ENCODE peak calls at places on chromosome 7, in seven cellular contexts. E is activated naive CD8-positive, alpha-beta T cell treated with anti-CD3 and anti-CD28 coated beads, Interleukin-2, amount 50 U/mL, for 24 hours; C is T-helper 17 cell; U is T-helper 2 cell; I is activated T-helper 1 cell treated with anti-CD3 and anti-CD28 coated beads, Interleukin-2, amount 50 U/mL, for 16 hours; W is GM23248; J is A172. Y is an unnamed sample.

GRCh38 chr7:34104992-34105391 is 199.7 kb downstream of the BMPER start:
- DNase-seq in E (no peak), C (no peak), U (no peak), I (no peak), W (peak), J (no peak), Y (peak)

GRCh38 chr7:130719550-130719949 is 14.5 kb downstream of the KLF14 start:
- DNase-seq in E (no peak), C (no peak), U (no peak), I (no peak), W (no peak), J (peak), Y (no peak)

GRCh38 chr7:22572937-22573336 is 72.9 kb upstream of the STEAP1B start:
- DNase-seq in E (no peak), C (no peak), U (no peak), I (no peak), W (peak), J (peak), Y (peak)

GRCh38 chr7:129825005-129825553 is 127.7 kb downstream of the UBE2H start:
- DNase-seq in E (peak), C (peak), U (no peak), I (peak), W (peak), J (peak), Y (peak)

GRCh38 chr7:30157217-30157616 is 22.4 kb downstream of the MTURN start:
- DNase-seq in E (peak), C (no peak), U (no peak), I (no peak), W (no peak), J (no peak), Y (no peak)

GRCh38 chr7:103148131-103148993 is 537 bp downstream of the NAPEPLD start:
- DNase-seq in E (no peak), C (no peak), U (no peak), I (no peak), W (peak), J (no peak), Y (no peak)

GRCh38 chr7:44098092-44099068 is 5.8 kb upstream of the AEBP1 start:
- DNase-seq in E (no peak), C (no peak), U (no peak), I (no peak), W (no peak), J (no peak), Y (no peak)

GRCh38 chr7:96236198-96237039 is 85.5 kb downstream of the SLC25A13 start:
- DNase-seq in E (peak), C (no peak), U (no peak), I (no peak), W (peak), J (peak), Y (peak)

GRCh38 chr7:10022957-10023356 is 950.7 kb upstream of the PHF14 start:
- DNase-seq in E (no peak), C (no peak), U (no peak), I (no peak), W (peak), J (peak), Y (no peak)

GRCh38 chr7:150990416-150991186 is at the start of gene NOS3:
- DNase-seq in E (no peak), C (no peak), U (no peak), I (no peak), W (peak), J (no peak), Y (no peak)

GRCh38 chr7:130445008-130445407 is 4.2 kb upstream of the CEP41 start:
- DNase-seq in E (no peak), C (no peak), U (no peak), I (no peak), W (no peak), J (no peak), Y (no peak)

GRCh38 chr7:72437061-72437460 is 24.9 kb upstream of the CALN1 start:
- DNase-seq in E (no peak), C (no peak), U (no peak), I (no peak), W (no peak), J (no peak), Y (no peak)

GRCh38 chr7:114864278-114864677 is 57.6 kb upstream of the MDFIC start:
- DNase-seq in E (no peak), C (no peak), U (no peak), I (no peak), W (peak), J (no peak), Y (peak)

GRCh38 chr7:39642896-39643295 is 19.5 kb downstream of the RALA start:
- DNase-seq in E (no peak), C (no peak), U (no peak), I (no peak), W (no peak), J (no peak), Y (no peak)

GRCh38 chr7:110317699-110318265 is 773.1 kb upstream of the LRRN3 start:
- DNase-seq in E (no peak), C (no peak), U (no peak), I (no peak), W (no peak), J (peak), Y (no peak)

GRCh38 chr7:41053830-41054229 is 649.1 kb downstream of the INHBA start:
- DNase-seq in E (no peak), C (no peak), U (no peak), I (no peak), W (peak), J (peak), Y (peak)

GRCh38 chr7:155490697-155491628 is 33.0 kb downstream of the EN2 start:
- DNase-seq in E (peak), C (no peak), U (no peak), I (no peak), W (peak), J (no peak), Y (peak)

GRCh38 chr7:124688991-124689390 is 76.6 kb downstream of the GPR37 start:
- DNase-seq in E (no peak), C (no peak), U (no peak), I (no peak), W (peak), J (peak), Y (peak)

GRCh38 chr7:94580601-94581000 is 71.0 kb downstream of the CASD1 start:
- DNase-seq in E (no peak), C (no peak), U (no peak), I (no peak), W (peak), J (peak), Y (peak)

GRCh38 chr7:16811555-16811954 is 6.8 kb upstream of the AGR2 start:
- DNase-seq in E (no peak), C (no peak), U (no peak), I (no peak), W (peak), J (peak), Y (peak)

GRCh38 chr7:157271991-157272324 is 64.8 kb upstream of the DNAJB6 start:
- DNase-seq in E (no peak), C (no peak), U (no peak), I (no peak), W (peak), J (peak), Y (peak)

GRCh38 chr7:69567790-69568189 is 30.5 kb upstream of the AUTS2 start:
- DNase-seq in E (no peak), C (no peak), U (no peak), I (no peak), W (no peak), J (no peak), Y (no peak)

GRCh38 chr7:2726316-2727018 is 38.5 kb downstream of the AMZ1 start:
- DNase-seq in E (no peak), C (no peak), U (no peak), I (no peak), W (no peak), J (no peak), Y (no peak)

GRCh38 chr7:97118306-97118917 is 914 bp downstream of the SDHAF3 start:
- DNase-seq in E (no peak), C (no peak), U (no peak), I (no peak), W (peak), J (no peak), Y (no peak)

GRCh38 chr7:80884511-80885195 is 34.2 kb downstream of the SEMA3C start:
- DNase-seq in E (no peak), C (no peak), U (no peak), I (no peak), W (peak), J (peak), Y (peak)

GRCh38 chr7:87151701-87152111 is 547 bp upstream of the DMTF1 start:
- DNase-seq in E (no peak), C (no peak), U (no peak), I (no peak), W (no peak), J (no peak), Y (no peak)

GRCh38 chr7:47474937-47475879 is 106.7 kb downstream of the TNS3 start:
- DNase-seq in E (peak), C (no peak), U (no peak), I (no peak), W (peak), J (peak), Y (peak)

GRCh38 chr7:128845475-128845874 is 15.3 kb downstream of the FLNC start:
- DNase-seq in E (no peak), C (no peak), U (no peak), I (no peak), W (no peak), J (no peak), Y (no peak)

GRCh38 chr7:104550362-104550761 is 222.0 kb downstream of the LHFPL3 start:
- DNase-seq in E (no peak), C (no peak), U (no peak), I (no peak), W (peak), J (no peak), Y (peak)

GRCh38 chr7:85508642-85509429 is 322.0 kb upstream of the SEMA3D start:
- DNase-seq in E (no peak), C (no peak), U (no peak), I (no peak), W (peak), J (no peak), Y (peak)

GRCh38 chr7:371779-372545 is 82.0 kb downstream of the FOXL3 start:
- DNase-seq in E (no peak), C (no peak), U (no peak), I (no peak), W (peak), J (no peak), Y (no peak)

GRCh38 chr7:38321515-38321944 is 48.1 kb upstream of the TARP start:
- DNase-seq in E (peak), C (no peak), U (no peak), I (no peak), W (peak), J (peak), Y (peak)

GRCh38 chr7:108415821-108416536 is 40.3 kb downstream of the NRCAM start:
- DNase-seq in E (peak), C (no peak), U (no peak), I (no peak), W (peak), J (peak), Y (peak)

GRCh38 chr7:149778696-149779501 is 5.5 kb upstream of the ZNF467 start:
- DNase-seq in E (no peak), C (no peak), U (no peak), I (no peak), W (no peak), J (no peak), Y (no peak)

GRCh38 chr7:33701189-33701740 is 204.1 kb upstream of the BMPER start:
- DNase-seq in E (no peak), C (no peak), U (no peak), I (no peak), W (no peak), J (no peak), Y (no peak)

Y was measured in AG10803.